ENCODE peak calls at places on chromosomes 1 and 21, in five cellular contexts. Z, I, R, M and A are unnamed samples.
A peak's percentile ranks its signal among the peaks of the same experiment; 100 is the strongest.

GRCh38 chr21:45140346-45140940 is 66.1 kb downstream of the ADARB1 start:
- DNase-seq in Z (peak; percentile 90), I (peak; percentile 72), R (peak; percentile 91), M (peak; percentile 95), A (peak; percentile 74)

GRCh38 chr1:50570064-50570463 is 146.8 kb upstream of the DMRTA2 start:
- DNase-seq in Z (no peak), I (no peak), R (peak; percentile 29), M (no peak), A (no peak)

GRCh38 chr1:183911285-183911684 is 106.4 kb downstream of the RGL1 start:
- DNase-seq in Z (no peak), I (no peak), R (no peak), M (no peak), A (no peak)

GRCh38 chr1:33326690-33327300 is 5.9 kb upstream of the A3GALT2 start:
- DNase-seq in Z (no peak), I (no peak), R (no peak), M (no peak), A (peak; percentile 64)

GRCh38 chr1:230878584-230878975 is 10.3 kb upstream of the C1orf198 start:
- DNase-seq in Z (no peak), I (no peak), R (no peak), M (peak; percentile 88), A (peak; percentile 85)

GRCh38 chr1:160711528-160712311 is at the start of gene CD48:
- DNase-seq in Z (no peak), I (no peak), R (no peak), M (no peak), A (no peak)

GRCh38 chr1:239228451-239228850 is 157.9 kb upstream of the CHRM3 start:
- DNase-seq in Z (no peak), I (no peak), R (peak; percentile 64), M (no peak), A (no peak)

GRCh38 chr1:6396998-6397397 is 3.4 kb upstream of the ACOT7 start:
- DNase-seq in Z (no peak), I (no peak), R (peak; percentile 45), M (no peak), A (no peak)

GRCh38 chr1:209411491-209411929 is 172.0 kb upstream of the CAMK1G start:
- DNase-seq in Z (no peak), I (no peak), R (no peak), M (peak; percentile 78), A (no peak)

GRCh38 chr1:239810071-239810481 is 281.6 kb upstream of the FMN2 start:
- DNase-seq in Z (no peak), I (no peak), R (no peak), M (peak; percentile 28), A (no peak)

GRCh38 chr1:155911156-155912055 is at the start of gene RIT1:
- DNase-seq in Z (peak; percentile 90), I (peak; percentile 87), R (peak; percentile 85), M (peak; percentile 94), A (peak; percentile 94)

GRCh38 chr1:197933647-197934046 is 16.5 kb downstream of the LHX9 start:
- DNase-seq in Z (no peak), I (no peak), R (no peak), M (no peak), A (no peak)
- H3K27me3 ChIP-seq in Z (peaks cover 36% of the 10 kb centered on the region), I (no peaks in the 10 kb centered on the region), R (no peaks in the 10 kb centered on the region), M (no peaks in the 10 kb centered on the region), A (no peaks in the 10 kb centered on the region)

DNA sequence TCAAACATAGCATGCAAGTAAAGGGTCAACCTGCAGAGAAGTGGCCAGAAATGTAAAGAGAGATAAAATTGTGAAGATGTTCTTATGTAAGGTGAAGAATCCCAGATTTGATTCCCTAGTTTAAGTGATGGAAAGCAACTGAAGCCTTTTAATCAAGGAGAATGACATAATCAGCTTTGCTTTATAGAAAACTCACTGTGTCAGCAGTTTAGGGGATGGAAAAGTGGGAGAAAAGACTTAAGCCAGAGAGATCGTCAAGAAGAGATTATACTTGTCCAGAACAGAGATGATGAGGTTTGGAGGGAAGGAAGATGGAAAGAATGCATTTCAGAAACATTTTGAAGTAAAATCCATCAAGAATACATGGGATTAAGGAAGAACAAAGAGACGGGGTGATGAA is 275.3 kb upstream of the ST6GALNAC5 start:
- DNase-seq in Z (no peak), I (no peak), R (no peak), M (no peak), A (no peak)
- H3K4me3 ChIP-seq in Z (no peak overlapping the region), I (no peak overlapping the region), R (no peak overlapping the region), M (no peak overlapping the region), A (no peak overlapping the region)

GRCh38 chr1:18513995-18514394 is 33.3 kb downstream of the KLHDC7A start:
- DNase-seq in Z (no peak), I (no peak), R (no peak), M (no peak), A (no peak)
- H3K27me3 ChIP-seq in Z (no peaks in the 10 kb centered on the region), I (no peaks in the 10 kb centered on the region), R (peaks cover 24% of the 10 kb centered on the region), M (no peaks in the 10 kb centered on the region), A (peaks cover 4% of the 10 kb centered on the region)

DNA sequence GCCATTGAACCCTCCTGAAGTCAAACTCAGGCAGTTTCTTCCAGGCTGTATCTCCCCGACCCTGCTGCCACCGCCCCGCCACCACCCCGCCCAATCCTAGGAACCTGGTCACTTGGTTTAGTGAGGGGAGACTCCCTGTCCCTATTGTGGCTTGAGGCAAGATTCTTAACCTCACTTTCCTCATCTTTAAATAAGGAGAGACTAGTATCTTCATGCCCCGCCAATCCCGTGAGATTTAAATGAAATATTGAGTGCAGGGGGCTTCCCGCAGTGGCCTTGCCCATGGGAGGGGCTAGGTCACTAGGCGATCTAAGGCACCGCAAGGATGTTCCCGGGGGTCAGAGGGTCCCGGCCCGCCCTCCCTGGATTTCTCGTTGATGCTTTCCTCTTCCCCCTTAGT is 998 bp downstream of the KDF1 start:
- DNase-seq in Z (no peak), I (no peak), R (no peak), M (no peak), A (no peak)
- H3K4me3 ChIP-seq in Z (peak overlapping the region; percentile 60), I (no peak overlapping the region), R (peak overlapping the region; percentile 94), M (no peak overlapping the region), A (no peak overlapping the region)